ENCODE peak calls at places on chromosome 18, in seven cellular contexts. Y, S, I, T, X, V and C are unnamed samples.

GRCh38 chr18:28359177-28359576 is 182.2 kb upstream of the CDH2 start:
- DNase-seq in Y (no peak), S (no peak), I (no peak), T (no peak), X (no peak), V (no peak), C (no peak)

GRCh38 chr18:25875574-25875973 is 214.8 kb downstream of the SS18 start:
- DNase-seq in Y (no peak), S (no peak), I (no peak), T (no peak), X (no peak), V (no peak), C (no peak)

GRCh38 chr18:4510709-4511108 is 55.6 kb upstream of the DLGAP1 start:
- DNase-seq in Y (no peak), S (no peak), I (no peak), T (no peak), X (no peak), V (no peak), C (no peak)

GRCh38 chr18:4181882-4182568 is 273.1 kb downstream of the DLGAP1 start:
- DNase-seq in Y (no peak), S (no peak), I (no peak), T (no peak), X (no peak), V (no peak), C (no peak)

GRCh38 chr18:12703096-12703567 is 290 bp downstream of the PSMG2 start:
- DNase-seq in Y (no peak), S (no peak), I (no peak), T (no peak), X (no peak), V (no peak), C (no peak)

GRCh38 chr18:13620206-13620672 is 106.1 kb downstream of the FAM210A start:
- DNase-seq in Y (no peak), S (no peak), I (no peak), T (no peak), X (no peak), V (no peak), C (no peak)

GRCh38 chr18:46829947-46830346 is 73.1 kb upstream of the ST8SIA5 start:
- DNase-seq in Y (no peak), S (no peak), I (no peak), T (no peak), X (no peak), V (no peak), C (no peak)

GRCh38 chr18:76750886-76751537 is 71.3 kb upstream of the ZNF236 start:
- DNase-seq in Y (no peak), S (no peak), I (no peak), T (no peak), X (no peak), V (no peak), C (no peak)

GRCh38 chr18:57542126-57542525 is 44.4 kb downstream of the FECH start:
- DNase-seq in Y (peak; percentile 81), S (no peak), I (no peak), T (peak; percentile 30), X (no peak), V (no peak), C (no peak)

GRCh38 chr18:3402962-3403585 is 46.9 kb upstream of the TGIF1 start:
- DNase-seq in Y (peak; percentile 27), S (no peak), I (no peak), T (no peak), X (no peak), V (peak; percentile 67), C (no peak)

GRCh38 chr18:34695300-34695699 is 14.8 kb upstream of the DTNA start:
- DNase-seq in Y (no peak), S (no peak), I (no peak), T (no peak), X (no peak), V (no peak), C (no peak)

GRCh38 chr18:77052656-77053309 is 79.8 kb downstream of the MBP start:
- DNase-seq in Y (no peak), S (no peak), I (no peak), T (no peak), X (no peak), V (peak; percentile 12), C (no peak)

GRCh38 chr18:6412933-6413472 is 1.7 kb downstream of the L3MBTL4 start:
- DNase-seq in Y (no peak), S (no peak), I (no peak), T (no peak), X (no peak), V (no peak), C (no peak)